ENCODE peak calls at places on chromosomes 11 and 22, in six cellular contexts. J is brain microvascular endothelial cell; S is CD8-positive, alpha-beta T cell; D is hepatocyte; F is thyroid gland; P is lower lobe of right lung. Q is an unnamed sample. For H3K36me3, the result is how much of the 10 kb centered on the place peaks cover.

GRCh38 chr22:39327995-39328754 is 8.8 kb upstream of the RPL3 start:
- DNase-seq in J (peak), S (no peak), D (no peak), F (no peak), P (peak), Q (no peak)

GRCh38 chr11:66291303-66291705 is 390 bp upstream of the TMEM151A start:
- DNase-seq in J (no peak), S (no peak), D (no peak), F (no peak), P (no peak), Q (no peak)

GRCh38 chr22:45594123-45594941 is 77.3 kb upstream of the ATXN10 start:
- DNase-seq in J (no peak), S (no peak), D (no peak), F (no peak), P (peak), Q (no peak)

GRCh38 chr22:50218996-50219727 is 18.4 kb downstream of the SELENOO start:
- DNase-seq in J (peak), S (no peak), D (peak), F (peak), P (peak), Q (peak)

GRCh38 chr11:117961896-117962295 is 24.3 kb upstream of the IL10RA start:
- DNase-seq in J (no peak), S (no peak), D (no peak), F (no peak), P (no peak), Q (no peak)

GRCh38 chr11:105639527-105639926 is 29.7 kb downstream of the GRIA4 start:
- DNase-seq in J (no peak), S (no peak), D (no peak), F (no peak), P (no peak), Q (no peak)

GRCh38 chr11:2534131-2534956 is 89.5 kb downstream of the KCNQ1 start:
- DNase-seq in J (no peak), S (no peak), D (peak), F (peak), P (no peak), Q (peak)

GRCh38 chr11:35725880-35726279 is 63.3 kb downstream of the TRIM44 start:
- DNase-seq in J (peak), S (no peak), D (no peak), F (no peak), P (no peak), Q (no peak)

GRCh38 chr11:79390477-79390876 is 50.4 kb downstream of the TENM4 start:
- DNase-seq in J (no peak), S (no peak), D (no peak), F (no peak), P (no peak), Q (no peak)

GRCh38 chr11:34650528-34650927 is 29.6 kb downstream of the EHF start:
- DNase-seq in J (no peak), S (peak), D (no peak), F (no peak), P (no peak), Q (no peak)

GRCh38 chr11:1863352-1864215 is 10.7 kb downstream of the LSP1 start:
- DNase-seq in J (peak), S (no peak), D (peak), F (peak), P (peak), Q (peak)

GRCh38 chr11:132994038-132994502 is 538.2 kb downstream of the OPCML start:
- DNase-seq in J (no peak), S (no peak), D (no peak), F (no peak), P (no peak), Q (no peak)

GRCh38 chr11:34480339-34480738 is 33.3 kb downstream of the ELF5 start:
- DNase-seq in J (peak), S (no peak), D (no peak), F (peak), P (no peak), Q (no peak)

GRCh38 chr11:57124460-57124859 is 57.3 kb upstream of the LRRC55 start:
- DNase-seq in J (no peak), S (no peak), D (no peak), F (no peak), P (no peak), Q (no peak)

DNA sequence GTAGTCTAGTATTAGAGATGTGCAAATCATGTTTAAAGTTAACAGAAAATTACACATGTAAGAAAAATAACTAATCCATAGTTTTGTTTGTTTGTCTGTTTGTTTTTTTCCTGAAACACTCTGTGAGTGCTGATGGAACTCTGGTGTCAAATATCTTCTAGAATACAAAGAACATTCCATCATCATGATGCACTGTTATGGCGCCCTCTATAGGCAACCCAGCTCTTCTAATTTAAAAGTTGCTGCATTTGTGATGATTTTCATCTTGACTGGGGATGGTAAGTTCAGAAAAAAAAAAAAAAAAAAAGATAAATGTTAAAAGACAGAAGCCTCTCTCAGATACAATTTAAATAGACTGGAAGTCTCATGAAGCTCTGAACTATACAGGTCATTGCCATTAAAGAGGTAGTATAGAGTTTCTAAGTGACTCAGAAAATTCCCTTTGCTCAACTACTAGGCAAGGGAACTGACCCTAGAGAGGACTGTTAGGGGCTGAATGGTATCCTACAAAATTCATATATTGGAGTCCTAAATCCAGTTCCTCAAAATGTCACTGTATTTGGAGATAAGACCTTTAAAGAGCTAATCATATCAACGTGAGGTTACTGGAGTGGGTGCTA is 597.2 kb upstream of the ANO3 start:
- DNase-seq in J (peak), S (no peak), D (peak), F (no peak), P (no peak), Q (no peak)
- TF ChIP-seq CTCF in J (peak), S (no peak), D (peak), F (peak), P (peak), Q (peak)

DNA sequence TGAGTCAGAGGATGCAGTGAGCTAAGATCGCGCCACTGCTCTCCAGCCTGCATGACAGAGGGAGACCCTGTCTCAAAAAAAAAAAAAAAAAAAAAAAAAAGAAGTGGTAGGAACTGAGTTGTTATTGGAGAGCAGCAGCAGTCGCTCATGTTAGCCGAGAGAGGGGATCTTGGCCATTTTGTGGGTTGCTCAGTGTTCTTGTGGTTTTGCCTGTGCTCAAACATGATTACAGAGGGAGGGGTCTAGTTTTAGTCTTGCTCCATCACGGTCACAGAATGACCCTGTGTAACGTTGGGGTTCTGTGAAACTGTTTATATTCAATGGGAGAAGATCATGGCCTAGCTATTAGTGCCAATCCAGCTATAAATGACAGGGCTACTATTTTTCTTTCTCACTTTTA is 1.9 kb downstream of the DPAGT1 start:
- DNase-seq in J (no peak), S (no peak), D (no peak), F (no peak), P (no peak), Q (no peak)
- H3K27ac ChIP-seq in J (no peak), S (no peak), D (no peak), F (no peak), P (no peak), Q (no peak)

GRCh38 chr22:41352058-41352457 is 29.7 kb upstream of the TEF start:
- DNase-seq in J (peak), S (no peak), D (no peak), F (no peak), P (no peak), Q (no peak)
- H3K36me3 ChIP-seq in J (half or more), S (under half), D (under half), F (half or more), P (half or more), Q (half or more)

GRCh38 chr11:121610706-121611105 is 157.9 kb upstream of the SORL1-AS1 start:
- DNase-seq in J (no peak), S (no peak), D (no peak), F (no peak), P (no peak), Q (no peak)

GRCh38 chr11:121606354-121606753 is 153.6 kb upstream of the SORL1-AS1 start:
- DNase-seq in J (no peak), S (no peak), D (no peak), F (no peak), P (no peak), Q (no peak)

GRCh38 chr11:121604152-121604551 is 151.4 kb upstream of the SORL1-AS1 start:
- DNase-seq in J (no peak), S (no peak), D (no peak), F (no peak), P (no peak), Q (no peak)

GRCh38 chr11:121611242-121611641 is 158.5 kb upstream of the SORL1-AS1 start:
- DNase-seq in J (no peak), S (no peak), D (no peak), F (no peak), P (no peak), Q (no peak)

DNA sequence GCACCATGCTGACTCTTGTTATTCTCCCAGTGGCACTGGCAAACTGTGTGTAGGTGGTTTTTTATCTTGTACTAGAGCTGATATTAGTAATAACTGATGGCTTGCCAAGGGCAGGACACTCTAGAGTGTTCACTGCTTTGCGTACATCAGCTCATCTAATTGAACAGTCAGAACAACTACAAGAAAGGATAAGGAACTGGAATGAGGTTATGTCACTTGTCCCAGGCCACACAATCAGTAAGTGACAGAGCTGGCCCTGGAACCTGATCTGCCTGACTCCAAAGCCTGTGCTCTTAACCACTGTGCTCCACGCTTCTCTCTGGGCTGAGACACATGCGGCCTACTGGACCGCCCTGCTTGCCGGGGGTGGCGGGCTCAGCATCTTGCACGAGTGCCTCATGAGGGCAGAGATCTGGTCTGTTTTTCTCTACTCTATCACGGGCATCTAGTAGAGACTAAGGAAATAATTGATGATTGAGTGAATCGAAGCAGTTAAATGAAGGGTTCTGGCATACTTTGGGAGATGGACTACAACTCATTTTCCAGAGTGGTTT is 155.9 kb upstream of the SORL1-AS1 start:
- DNase-seq in J (no peak), S (no peak), D (no peak), F (no peak), P (no peak), Q (no peak)
- TF ChIP-seq CTCF in J (no peak), S (no peak), D (no peak), F (no peak), P (no peak), Q (no peak)

GRCh38 chr11:7573558-7574296 is 59.9 kb downstream of the PPFIBP2 start:
- DNase-seq in J (no peak), S (no peak), D (peak), F (no peak), P (no peak), Q (no peak)

GRCh38 chr11:7573193-7573557 is 59.4 kb downstream of the PPFIBP2 start:
- DNase-seq in J (no peak), S (no peak), D (no peak), F (no peak), P (no peak), Q (no peak)

GRCh38 chr11:7572001-7572712 is 58.4 kb downstream of the PPFIBP2 start:
- DNase-seq in J (no peak), S (no peak), D (peak), F (peak), P (peak), Q (no peak)

GRCh38 chr11:7570938-7571337 is 57.1 kb downstream of the PPFIBP2 start:
- DNase-seq in J (no peak), S (no peak), D (no peak), F (no peak), P (no peak), Q (no peak)

GRCh38 chr11:7571640-7572000 is 57.8 kb downstream of the PPFIBP2 start:
- DNase-seq in J (peak), S (no peak), D (peak), F (peak), P (peak), Q (peak)
- H3K27ac ChIP-seq in J (no peak), S (no peak), D (peak), F (peak), P (peak), Q (peak)

Q was measured in left ventricle myocardium inferior.